ENCODE peak calls at places on chromosomes 5 and 9, in eight cellular contexts. H, J, V, L, W, X, Q and N are unnamed samples.

GRCh38 chr9:97528529-97529230 is 27.2 kb downstream of the TMOD1 start:
- DNase-seq in H (no peak), J (no peak), V (no peak), L (no peak), W (no peak), X (no peak), Q (no peak), N (no peak)

GRCh38 chr5:139689631-139690384 is 41.7 kb downstream of the CXXC5 start:
- DNase-seq in H (no peak), J (no peak), V (peak), L (no peak), W (peak), X (peak), Q (peak), N (no peak)

GRCh38 chr5:102911973-102912372 is 156.9 kb downstream of the PAM start:
- DNase-seq in H (no peak), J (no peak), V (peak), L (no peak), W (no peak), X (no peak), Q (peak), N (no peak)

GRCh38 chr9:75483636-75484035 is 395.3 kb downstream of the OSTF1 start:
- DNase-seq in H (no peak), J (no peak), V (no peak), L (no peak), W (no peak), X (no peak), Q (no peak), N (no peak)

GRCh38 chr9:15087031-15087417 is 176.8 kb upstream of the FREM1 start:
- DNase-seq in H (no peak), J (no peak), V (no peak), L (no peak), W (no peak), X (no peak), Q (no peak), N (no peak)

GRCh38 chr5:74384851-74385250 is 255.7 kb downstream of the ENC1 start:
- DNase-seq in H (no peak), J (no peak), V (no peak), L (no peak), W (no peak), X (no peak), Q (no peak), N (no peak)

GRCh38 chr9:38085308-38085707 is 16.3 kb upstream of the SHB start:
- DNase-seq in H (no peak), J (no peak), V (no peak), L (no peak), W (no peak), X (no peak), Q (no peak), N (no peak)

GRCh38 chr9:107348836-107349235 is 65.8 kb downstream of the RAD23B start:
- DNase-seq in H (no peak), J (no peak), V (no peak), L (no peak), W (no peak), X (no peak), Q (no peak), N (no peak)

GRCh38 chr9:16482764-16483163 is 387.7 kb downstream of the BNC2 start:
- DNase-seq in H (no peak), J (no peak), V (no peak), L (no peak), W (no peak), X (no peak), Q (no peak), N (no peak)

GRCh38 chr9:129344623-129345495 is 166.8 kb upstream of the IER5L start:
- DNase-seq in H (no peak), J (no peak), V (no peak), L (no peak), W (no peak), X (no peak), Q (no peak), N (no peak)

GRCh38 chr9:100549048-100549447 is 28.8 kb upstream of the CAVIN4 start:
- DNase-seq in H (no peak), J (no peak), V (no peak), L (no peak), W (no peak), X (no peak), Q (no peak), N (no peak)

GRCh38 chr9:2919347-2919746 is 75.5 kb upstream of the PUM3 start:
- DNase-seq in H (no peak), J (no peak), V (peak), L (no peak), W (no peak), X (no peak), Q (peak), N (no peak)

GRCh38 chr9:90459321-90459720 is 183.3 kb downstream of the DIRAS2 start:
- DNase-seq in H (no peak), J (no peak), V (no peak), L (no peak), W (no peak), X (no peak), Q (no peak), N (no peak)

GRCh38 chr9:120839146-120839545 is 3.6 kb downstream of the PSMD5 start:
- DNase-seq in H (no peak), J (no peak), V (peak), L (no peak), W (no peak), X (no peak), Q (no peak), N (no peak)

GRCh38 chr5:5404376-5404775 is 18.1 kb upstream of the ICE1 start:
- DNase-seq in H (no peak), J (no peak), V (no peak), L (no peak), W (no peak), X (no peak), Q (no peak), N (no peak)

GRCh38 chr9:96460877-96461276 is 10.9 kb downstream of the HABP4 start:
- DNase-seq in H (no peak), J (no peak), V (peak), L (no peak), W (no peak), X (no peak), Q (no peak), N (no peak)

GRCh38 chr5:45399041-45399440 is 297.1 kb downstream of the HCN1 start:
- DNase-seq in H (no peak), J (no peak), V (no peak), L (no peak), W (no peak), X (no peak), Q (no peak), N (no peak)

GRCh38 chr5:142015781-142016533 is 3.1 kb upstream of the GNPDA1 start:
- DNase-seq in H (peak), J (no peak), V (peak), L (no peak), W (peak), X (peak), Q (peak), N (peak)

GRCh38 chr5:65163698-65164097 is 318.0 kb downstream of the ADAMTS6 start:
- DNase-seq in H (no peak), J (no peak), V (peak), L (no peak), W (no peak), X (no peak), Q (peak), N (no peak)

GRCh38 chr9:126510564-126510963 is 103.2 kb upstream of the LMX1B start:
- DNase-seq in H (no peak), J (no peak), V (no peak), L (no peak), W (no peak), X (no peak), Q (no peak), N (no peak)

GRCh38 chr5:132385321-132386105 is 16.0 kb downstream of the SLC22A5 start:
- DNase-seq in H (peak), J (no peak), V (peak), L (peak), W (peak), X (peak), Q (peak), N (no peak)

GRCh38 chr9:99162759-99163364 is 57.9 kb downstream of the TGFBR1 start:
- DNase-seq in H (peak), J (no peak), V (peak), L (no peak), W (peak), X (no peak), Q (peak), N (no peak)

GRCh38 chr5:56350595-56351170 is 117.6 kb upstream of the ANKRD55 start:
- DNase-seq in H (no peak), J (no peak), V (peak), L (no peak), W (no peak), X (peak), Q (peak), N (peak)

GRCh38 chr9:126276056-126276728 is 50.4 kb upstream of the MVB12B start:
- DNase-seq in H (no peak), J (no peak), V (no peak), L (no peak), W (no peak), X (no peak), Q (no peak), N (no peak)

GRCh38 chr9:4689687-4690104 is 10.3 kb downstream of the CDC37L1 start:
- DNase-seq in H (no peak), J (no peak), V (no peak), L (no peak), W (no peak), X (no peak), Q (no peak), N (no peak)

GRCh38 chr9:83622814-83623633 is at the start of gene IDNK:
- DNase-seq in H (peak), J (peak), V (peak), L (peak), W (peak), X (peak), Q (peak), N (peak)